ENCODE peak calls at places on chromosomes 7 and 10, in six cellular contexts. One of them, this sample, is unnamed.

GRCh38 chr7:121202125-121202524 is 126.7 kb upstream of the WNT16 start:
- DNase-seq in erythroblast: no peak
- DNase-seq in myocyte: peak
- DNase-seq in anterior cingulate cortex: no peak
- DNase-seq in NCI-H748 treated with DMSO at 0.1 percent for 48 hours: no peak
- DNase-seq in NT2/D1: no peak
- DNase-seq in this sample: no peak

GRCh38 chr7:139682136-139683013 is 95.4 kb downstream of the HIPK2 start:
- DNase-seq in erythroblast: no peak
- DNase-seq in NT2/D1: no peak
- DNase-seq in NCI-H748 treated with DMSO at 0.1 percent for 48 hours: no peak
- DNase-seq in anterior cingulate cortex: no peak
- DNase-seq in myocyte: peak
- DNase-seq in this sample: no peak

GRCh38 chr7:142950235-142950634 is 11.0 kb downstream of the LLCFC1 start:
- DNase-seq in myocyte: no peak
- DNase-seq in NCI-H748 treated with DMSO at 0.1 percent for 48 hours: no peak
- DNase-seq in NT2/D1: no peak
- DNase-seq in anterior cingulate cortex: no peak
- DNase-seq in erythroblast: no peak
- DNase-seq in this sample: no peak

GRCh38 chr7:71308105-71308504 is 176.2 kb downstream of the GALNT17 start:
- DNase-seq in erythroblast: no peak
- DNase-seq in myocyte: peak
- DNase-seq in anterior cingulate cortex: no peak
- DNase-seq in NT2/D1: peak
- DNase-seq in NCI-H748 treated with DMSO at 0.1 percent for 48 hours: no peak
- DNase-seq in this sample: no peak

GRCh38 chr7:6479067-6479466 is 31.3 kb upstream of the DAGLB start:
- DNase-seq in NCI-H748 treated with DMSO at 0.1 percent for 48 hours: no peak
- DNase-seq in erythroblast: no peak
- DNase-seq in myocyte: no peak
- DNase-seq in anterior cingulate cortex: no peak
- DNase-seq in NT2/D1: no peak
- DNase-seq in this sample: no peak

GRCh38 chr10:22442063-22442462 is 96.8 kb downstream of the SPAG6 start:
- DNase-seq in NT2/D1: no peak
- DNase-seq in myocyte: no peak
- DNase-seq in anterior cingulate cortex: no peak
- DNase-seq in NCI-H748 treated with DMSO at 0.1 percent for 48 hours: no peak
- DNase-seq in erythroblast: no peak
- DNase-seq in this sample: no peak

GRCh38 chr10:30980951-30981616 is 50.6 kb downstream of the ZNF438 start:
- DNase-seq in anterior cingulate cortex: no peak
- DNase-seq in NT2/D1: no peak
- DNase-seq in erythroblast: no peak
- DNase-seq in myocyte: peak
- DNase-seq in NCI-H748 treated with DMSO at 0.1 percent for 48 hours: no peak
- DNase-seq in this sample: peak

GRCh38 chr7:36303202-36304098 is 86.2 kb upstream of the ANLN start:
- DNase-seq in NT2/D1: no peak
- DNase-seq in myocyte: peak
- DNase-seq in NCI-H748 treated with DMSO at 0.1 percent for 48 hours: no peak
- DNase-seq in anterior cingulate cortex: peak
- DNase-seq in erythroblast: peak
- DNase-seq in this sample: peak

GRCh38 chr10:103019426-103019825 is 101.3 kb downstream of the CNNM2 start:
- DNase-seq in myocyte: no peak
- DNase-seq in anterior cingulate cortex: no peak
- DNase-seq in NCI-H748 treated with DMSO at 0.1 percent for 48 hours: no peak
- DNase-seq in erythroblast: no peak
- DNase-seq in NT2/D1: no peak
- DNase-seq in this sample: no peak

GRCh38 chr7:119090851-119091250 is 866.3 kb downstream of the ANKRD7 start:
- DNase-seq in myocyte: no peak
- DNase-seq in NCI-H748 treated with DMSO at 0.1 percent for 48 hours: no peak
- DNase-seq in erythroblast: no peak
- DNase-seq in NT2/D1: no peak
- DNase-seq in anterior cingulate cortex: no peak
- DNase-seq in this sample: no peak

GRCh38 chr7:151152935-151153513 is 14.5 kb downstream of the GBX1 start:
- DNase-seq in NCI-H748 treated with DMSO at 0.1 percent for 48 hours: no peak
- DNase-seq in NT2/D1: no peak
- DNase-seq in erythroblast: no peak
- DNase-seq in myocyte: no peak
- DNase-seq in anterior cingulate cortex: no peak
- DNase-seq in this sample: no peak

GRCh38 chr7:92598310-92598981 is 8.3 kb upstream of the FAM133B start:
- DNase-seq in erythroblast: no peak
- DNase-seq in myocyte: no peak
- DNase-seq in NT2/D1: no peak
- DNase-seq in NCI-H748 treated with DMSO at 0.1 percent for 48 hours: no peak
- DNase-seq in anterior cingulate cortex: no peak
- DNase-seq in this sample: no peak

GRCh38 chr10:97903128-97904025 is 53.7 kb downstream of the GOLGA7B start:
- DNase-seq in anterior cingulate cortex: no peak
- DNase-seq in erythroblast: no peak
- DNase-seq in NCI-H748 treated with DMSO at 0.1 percent for 48 hours: no peak
- DNase-seq in NT2/D1: no peak
- DNase-seq in myocyte: peak
- DNase-seq in this sample: peak

GRCh38 chr10:43234471-43235041 is 32.3 kb downstream of the RASGEF1A start:
- DNase-seq in NT2/D1: no peak
- DNase-seq in NCI-H748 treated with DMSO at 0.1 percent for 48 hours: no peak
- DNase-seq in myocyte: no peak
- DNase-seq in erythroblast: no peak
- DNase-seq in anterior cingulate cortex: no peak
- DNase-seq in this sample: no peak

GRCh38 chr7:96953676-96954513 is 51.5 kb upstream of the DLX6 start:
- DNase-seq in myocyte: no peak
- DNase-seq in anterior cingulate cortex: no peak
- DNase-seq in NT2/D1: no peak
- DNase-seq in erythroblast: no peak
- DNase-seq in NCI-H748 treated with DMSO at 0.1 percent for 48 hours: no peak
- DNase-seq in this sample: no peak

GRCh38 chr7:158470336-158470735 is 117.3 kb downstream of the PTPRN2 start:
- DNase-seq in NCI-H748 treated with DMSO at 0.1 percent for 48 hours: no peak
- DNase-seq in NT2/D1: peak
- DNase-seq in anterior cingulate cortex: no peak
- DNase-seq in erythroblast: no peak
- DNase-seq in myocyte: no peak
- DNase-seq in this sample: no peak

GRCh38 chr7:33707427-33707826 is 197.9 kb upstream of the BMPER start:
- DNase-seq in myocyte: peak
- DNase-seq in erythroblast: no peak
- DNase-seq in anterior cingulate cortex: no peak
- DNase-seq in NT2/D1: no peak
- DNase-seq in NCI-H748 treated with DMSO at 0.1 percent for 48 hours: no peak
- DNase-seq in this sample: no peak

GRCh38 chr10:89419548-89419947 is 5.2 kb downstream of the IFIT5 start:
- DNase-seq in erythroblast: peak
- DNase-seq in myocyte: peak
- DNase-seq in NT2/D1: no peak
- DNase-seq in NCI-H748 treated with DMSO at 0.1 percent for 48 hours: no peak
- DNase-seq in anterior cingulate cortex: no peak
- DNase-seq in this sample: no peak

GRCh38 chr7:91636129-91636724 is 244.3 kb downstream of the MTERF1 start:
- DNase-seq in erythroblast: peak
- DNase-seq in anterior cingulate cortex: no peak
- DNase-seq in myocyte: peak
- DNase-seq in NT2/D1: peak
- DNase-seq in NCI-H748 treated with DMSO at 0.1 percent for 48 hours: peak
- DNase-seq in this sample: no peak

GRCh38 chr10:104353325-104354048 is at the start of gene CFAP58:
- DNase-seq in anterior cingulate cortex: peak
- DNase-seq in erythroblast: peak
- DNase-seq in NT2/D1: peak
- DNase-seq in myocyte: no peak
- DNase-seq in NCI-H748 treated with DMSO at 0.1 percent for 48 hours: peak
- DNase-seq in this sample: peak

GRCh38 chr10:132189810-132190422 is 3.2 kb downstream of the DPYSL4 start:
- DNase-seq in NCI-H748 treated with DMSO at 0.1 percent for 48 hours: no peak
- DNase-seq in erythroblast: no peak
- DNase-seq in NT2/D1: no peak
- DNase-seq in myocyte: no peak
- DNase-seq in anterior cingulate cortex: no peak
- DNase-seq in this sample: no peak

GRCh38 chr7:11698273-11698930 is 133.6 kb downstream of the THSD7A start:
- DNase-seq in anterior cingulate cortex: no peak
- DNase-seq in erythroblast: no peak
- DNase-seq in NT2/D1: no peak
- DNase-seq in myocyte: no peak
- DNase-seq in NCI-H748 treated with DMSO at 0.1 percent for 48 hours: no peak
- DNase-seq in this sample: no peak

GRCh38 chr7:26356929-26357792 is 65.5 kb downstream of the SNX10 start:
- DNase-seq in myocyte: no peak
- DNase-seq in erythroblast: no peak
- DNase-seq in NCI-H748 treated with DMSO at 0.1 percent for 48 hours: no peak
- DNase-seq in anterior cingulate cortex: no peak
- DNase-seq in NT2/D1: no peak
- DNase-seq in this sample: no peak

GRCh38 chr7:2657208-2657607 is 25.4 kb downstream of the TTYH3 start:
- DNase-seq in NCI-H748 treated with DMSO at 0.1 percent for 48 hours: no peak
- DNase-seq in myocyte: no peak
- DNase-seq in NT2/D1: no peak
- DNase-seq in anterior cingulate cortex: no peak
- DNase-seq in erythroblast: no peak
- DNase-seq in this sample: no peak

GRCh38 chr10:43044444-43045245 is 32.2 kb upstream of the RET start:
- DNase-seq in erythroblast: no peak
- DNase-seq in NT2/D1: no peak
- DNase-seq in myocyte: no peak
- DNase-seq in NCI-H748 treated with DMSO at 0.1 percent for 48 hours: no peak
- DNase-seq in anterior cingulate cortex: no peak
- DNase-seq in this sample: no peak

GRCh38 chr7:46651561-46652088 is 730.6 kb upstream of the IGFBP3 start:
- DNase-seq in erythroblast: no peak
- DNase-seq in myocyte: no peak
- DNase-seq in NCI-H748 treated with DMSO at 0.1 percent for 48 hours: no peak
- DNase-seq in anterior cingulate cortex: no peak
- DNase-seq in NT2/D1: no peak
- DNase-seq in this sample: no peak

GRCh38 chr10:82245906-82246305 is 370.9 kb downstream of the NRG3 start:
- DNase-seq in anterior cingulate cortex: no peak
- DNase-seq in NCI-H748 treated with DMSO at 0.1 percent for 48 hours: no peak
- DNase-seq in erythroblast: no peak
- DNase-seq in NT2/D1: no peak
- DNase-seq in myocyte: no peak
- DNase-seq in this sample: no peak

GRCh38 chr7:38189256-38189938 is 11.4 kb downstream of the STARD3NL start:
- DNase-seq in myocyte: no peak
- DNase-seq in erythroblast: no peak
- DNase-seq in NT2/D1: no peak
- DNase-seq in anterior cingulate cortex: no peak
- DNase-seq in NCI-H748 treated with DMSO at 0.1 percent for 48 hours: no peak
- DNase-seq in this sample: no peak

GRCh38 chr10:26242752-26243151 is 26.2 kb downstream of the GAD2 start:
- DNase-seq in NT2/D1: no peak
- DNase-seq in erythroblast: no peak
- DNase-seq in NCI-H748 treated with DMSO at 0.1 percent for 48 hours: peak
- DNase-seq in myocyte: no peak
- DNase-seq in anterior cingulate cortex: no peak
- DNase-seq in this sample: peak

GRCh38 chr7:15168489-15168888 is 265.9 kb upstream of the DGKB start:
- DNase-seq in anterior cingulate cortex: no peak
- DNase-seq in NCI-H748 treated with DMSO at 0.1 percent for 48 hours: no peak
- DNase-seq in erythroblast: no peak
- DNase-seq in myocyte: peak
- DNase-seq in NT2/D1: no peak
- DNase-seq in this sample: no peak

GRCh38 chr7:90951986-90952648 is 312.1 kb upstream of the FZD1 start:
- DNase-seq in myocyte: no peak
- DNase-seq in NCI-H748 treated with DMSO at 0.1 percent for 48 hours: no peak
- DNase-seq in anterior cingulate cortex: no peak
- DNase-seq in NT2/D1: no peak
- DNase-seq in erythroblast: no peak
- DNase-seq in this sample: no peak

This sample was measured in NCI-H1105.